ENCODE peak calls at places on chromosomes 6 and 20, in nine cellular contexts. K is substantia nigra; Q is stimulated activated CD8-positive, alpha-beta memory T cell treated with anti-CD3 and anti-CD28 coated beads, Interleukin-12 subunit alpha, Interleukin-12 subunit beta, amount 100 ng/mL, for 4 hours; Z is activated naive CD4-positive, alpha-beta T cell; V is cardiac muscle cell; B is Panc1; A is bronchial epithelial cell; W is neural crest cell; I is SW480. E is an unnamed sample.

GRCh38 chr6:1609662-1610496 is at the start of gene FOXC1:
- DNase-seq in K (no peak), Q (no peak), Z (no peak), V (peak), B (peak), A (peak), W (peak), I (peak), E (peak)

GRCh38 chr20:23501926-23502325 is 11.0 kb downstream of the CST8 start:
- DNase-seq in K (no peak), Q (no peak), Z (no peak), V (no peak), B (no peak), A (no peak), W (no peak), I (peak), E (no peak)

GRCh38 chr6:168619560-168620314 is 178.8 kb downstream of the SMOC2 start:
- DNase-seq in K (no peak), Q (peak), Z (no peak), V (no peak), B (no peak), A (peak), W (no peak), I (no peak), E (no peak)

GRCh38 chr6:144346719-144347446 is 61.7 kb downstream of the UTRN start:
- DNase-seq in K (no peak), Q (no peak), Z (no peak), V (no peak), B (no peak), A (peak), W (no peak), I (peak), E (peak)

GRCh38 chr6:146868671-146869209 is 270.0 kb downstream of the ADGB start:
- DNase-seq in K (no peak), Q (no peak), Z (no peak), V (no peak), B (no peak), A (no peak), W (no peak), I (no peak), E (no peak)

GRCh38 chr6:99432877-99433276 is 7.8 kb upstream of the PNISR start:
- DNase-seq in K (no peak), Q (no peak), Z (no peak), V (no peak), B (no peak), A (no peak), W (no peak), I (no peak), E (no peak)

GRCh38 chr6:78157606-78158005 is 504.8 kb downstream of the MEI4 start:
- DNase-seq in K (no peak), Q (no peak), Z (no peak), V (no peak), B (no peak), A (no peak), W (no peak), I (no peak), E (no peak)

GRCh38 chr20:10970109-10970508 is 296.3 kb upstream of the JAG1 start:
- DNase-seq in K (no peak), Q (no peak), Z (no peak), V (no peak), B (no peak), A (peak), W (no peak), I (no peak), E (no peak)

GRCh38 chr20:1896859-1897258 is 1.7 kb downstream of the SIRPA start:
- DNase-seq in K (no peak), Q (no peak), Z (no peak), V (no peak), B (no peak), A (no peak), W (no peak), I (no peak), E (no peak)

GRCh38 chr20:24503352-24503931 is 34.0 kb downstream of the SYNDIG1 start:
- DNase-seq in K (no peak), Q (no peak), Z (no peak), V (peak), B (no peak), A (no peak), W (no peak), I (no peak), E (no peak)

GRCh38 chr6:40986364-40986763 is 52.7 kb downstream of the UNC5CL start:
- DNase-seq in K (no peak), Q (no peak), Z (no peak), V (no peak), B (no peak), A (no peak), W (no peak), I (no peak), E (no peak)

GRCh38 chr6:48449002-48449401 is 338.0 kb upstream of the PTCHD4 start:
- DNase-seq in K (no peak), Q (no peak), Z (no peak), V (no peak), B (no peak), A (peak), W (no peak), I (no peak), E (no peak)

GRCh38 chr6:158383542-158383941 is 71.3 kb downstream of the TULP4 start:
- DNase-seq in K (no peak), Q (no peak), Z (no peak), V (no peak), B (no peak), A (no peak), W (no peak), I (no peak), E (no peak)

GRCh38 chr20:1900321-1900791 is 5.1 kb downstream of the SIRPA start:
- DNase-seq in K (peak), Q (no peak), Z (no peak), V (peak), B (peak), A (peak), W (peak), I (peak), E (peak)

GRCh38 chr6:52475307-52475706 is 55.2 kb downstream of the EFHC1 start:
- DNase-seq in K (no peak), Q (no peak), Z (no peak), V (no peak), B (no peak), A (no peak), W (no peak), I (no peak), E (no peak)

GRCh38 chr6:90399970-90400369 is 103.3 kb upstream of the BACH2 start:
- DNase-seq in K (no peak), Q (peak), Z (no peak), V (no peak), B (no peak), A (no peak), W (no peak), I (no peak), E (no peak)

GRCh38 chr20:49724637-49725606 is 11.2 kb upstream of the B4GALT5 start:
- DNase-seq in K (no peak), Q (no peak), Z (no peak), V (no peak), B (no peak), A (no peak), W (no peak), I (peak), E (no peak)

GRCh38 chr6:71621918-71622519 is 264.3 kb upstream of the RIMS1 start:
- DNase-seq in K (no peak), Q (no peak), Z (no peak), V (peak), B (no peak), A (peak), W (no peak), I (no peak), E (no peak)

GRCh38 chr6:36703081-36703606 is 5.5 kb downstream of the RAB44 start:
- DNase-seq in K (no peak), Q (no peak), Z (no peak), V (no peak), B (no peak), A (no peak), W (no peak), I (no peak), E (no peak)

GRCh38 chr6:37525460-37526357 is 26.0 kb upstream of the CCDC167 start:
- DNase-seq in K (no peak), Q (no peak), Z (no peak), V (peak), B (no peak), A (no peak), W (no peak), I (no peak), E (no peak)

GRCh38 chr6:45922728-45923351 is 92.8 kb downstream of the CLIC5 start:
- DNase-seq in K (peak), Q (peak), Z (peak), V (peak), B (peak), A (peak), W (peak), I (peak), E (peak)

GRCh38 chr6:3296537-3297453 is 38.0 kb downstream of the PSMG4 start:
- DNase-seq in K (no peak), Q (no peak), Z (no peak), V (no peak), B (peak), A (no peak), W (no peak), I (no peak), E (no peak)

GRCh38 chr6:74044417-74045096 is 348.6 kb downstream of the CD109 start:
- DNase-seq in K (no peak), Q (no peak), Z (no peak), V (no peak), B (no peak), A (peak), W (no peak), I (no peak), E (no peak)

GRCh38 chr6:100775667-100776066 is 105.5 kb downstream of the ASCC3 start:
- DNase-seq in K (no peak), Q (no peak), Z (no peak), V (no peak), B (no peak), A (peak), W (no peak), I (no peak), E (no peak)

E was measured in AG04450.